ENCODE peak calls at places on chromosomes 7 and 10, in five cellular contexts. G is aorta, I is adrenal gland, W is PC-3, F is neuronal stem cell. A is an unnamed sample.

GRCh38 chr7:151141281-151141854 is 26.1 kb downstream of the GBX1 start:
- DNase-seq in G (no peak), I (peak; percentile 43), W (no peak), F (no peak), A (no peak)

GRCh38 chr10:97250952-97251351 is 41.5 kb downstream of the ARHGAP19 start:
- DNase-seq in G (no peak), I (no peak), W (no peak), F (no peak), A (no peak)

GRCh38 chr7:32204361-32205018 is 134.3 kb upstream of the PDE1C start:
- DNase-seq in G (peak; percentile 71), I (peak; percentile 87), W (peak; percentile 96), F (peak; percentile 54), A (no peak)

GRCh38 chr7:115779561-115779960 is 251.0 kb downstream of the TFEC start:
- DNase-seq in G (no peak), I (no peak), W (no peak), F (no peak), A (no peak)

GRCh38 chr7:50562126-50562525 is 3.1 kb downstream of the DDC start:
- DNase-seq in G (no peak), I (no peak), W (no peak), F (no peak), A (no peak)

GRCh38 chr7:92809397-92810241 is 26.8 kb downstream of the CDK6 start:
- DNase-seq in G (peak; percentile 58), I (peak; percentile 94), W (peak; percentile 89), F (no peak), A (peak; percentile 20)

GRCh38 chr10:59337254-59337653 is 25.1 kb downstream of the FAM13C start:
- DNase-seq in G (no peak), I (peak; percentile 86), W (no peak), F (no peak), A (no peak)

GRCh38 chr10:113287592-113287991 is 265.3 kb upstream of the HABP2 start:
- DNase-seq in G (no peak), I (no peak), W (no peak), F (no peak), A (no peak)

GRCh38 chr7:33220231-33220630 is 90.9 kb downstream of the BBS9 start:
- DNase-seq in G (no peak), I (no peak), W (no peak), F (no peak), A (no peak)

GRCh38 chr7:80088705-80089104 is 45.9 kb upstream of the GNAI1 start:
- DNase-seq in G (no peak), I (no peak), W (no peak), F (no peak), A (no peak)

GRCh38 chr7:131008840-131009651 is 275.0 kb upstream of the KLF14 start:
- DNase-seq in G (no peak), I (no peak), W (peak; percentile 61), F (no peak), A (no peak)

GRCh38 chr10:122018951-122019413 is 30.0 kb downstream of the TACC2 start:
- DNase-seq in G (no peak), I (no peak), W (peak; percentile 50), F (no peak), A (no peak)

DNA sequence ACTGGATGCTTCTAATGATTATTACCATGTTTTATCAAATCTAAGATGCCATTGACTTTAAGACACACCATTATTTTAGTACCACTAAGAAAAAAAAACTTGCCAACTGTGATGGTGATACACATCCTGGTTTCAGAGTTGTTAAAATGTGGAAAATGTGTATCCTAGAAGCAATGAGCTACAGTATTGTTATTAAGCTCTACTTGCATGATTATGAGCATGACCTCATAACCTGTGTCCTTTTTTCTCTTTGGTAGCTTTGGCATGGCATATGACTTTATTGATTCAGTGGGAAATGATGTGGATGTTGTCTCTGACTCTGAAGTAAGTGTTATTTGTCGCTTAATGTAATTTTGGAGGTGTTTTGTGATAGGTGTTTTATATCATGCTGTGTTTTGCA is 3.3 kb downstream of the EDRF1 start:
- DNase-seq in G (no peak), I (no peak), W (no peak), F (no peak), A (no peak)
- H3K36me3 ChIP-seq in G (peaks cover 9% of the 10 kb centered on the region), I (no peaks in the 10 kb centered on the region), W (peaks cover 60% of the 10 kb centered on the region), F (peaks cover 73% of the 10 kb centered on the region), A (peaks cover 51% of the 10 kb centered on the region)

DNA sequence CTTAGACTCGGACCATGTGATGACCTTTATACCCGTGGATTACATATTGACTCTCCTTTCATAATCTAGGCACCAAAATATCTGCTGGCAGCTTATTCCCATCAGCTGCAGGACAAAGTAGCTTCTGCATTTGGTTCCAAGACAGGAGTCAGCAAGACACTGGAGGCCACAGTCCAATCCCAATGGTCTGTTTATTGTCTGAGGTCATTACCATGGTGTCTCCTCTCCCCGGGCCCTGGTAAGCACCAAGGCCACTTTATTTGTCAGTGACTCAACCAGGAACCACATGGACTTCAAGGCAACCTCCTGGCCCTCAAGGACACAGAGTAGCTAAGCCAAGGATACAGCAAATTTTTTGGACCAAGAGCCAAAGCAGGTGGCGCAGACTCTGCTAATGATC is 36.1 kb downstream of the KCNMA1 start:
- DNase-seq in G (no peak), I (peak; percentile 73), W (peak; percentile 40), F (no peak), A (no peak)
- H3K27ac ChIP-seq in G (no peak overlapping the region), I (no peak overlapping the region), W (no peak overlapping the region), F (no peak overlapping the region), A (no peak overlapping the region)

GRCh38 chr7:105032553-105033214 is 18.7 kb downstream of the KMT2E start:
- DNase-seq in G (no peak), I (no peak), W (no peak), F (no peak), A (no peak)

GRCh38 chr7:105035349-105035748 is 21.3 kb downstream of the KMT2E start:
- DNase-seq in G (no peak), I (no peak), W (no peak), F (no peak), A (no peak)

GRCh38 chr7:105037319-105037718 is 23.3 kb downstream of the KMT2E start:
- DNase-seq in G (no peak), I (no peak), W (no peak), F (no peak), A (no peak)

GRCh38 chr7:105036217-105037168 is 22.5 kb downstream of the KMT2E start:
- DNase-seq in G (no peak), I (no peak), W (no peak), F (no peak), A (no peak)
- H3K36me3 ChIP-seq in G (no peaks in the 10 kb centered on the region), I (no peaks in the 10 kb centered on the region), W (peaks cover 4% of the 10 kb centered on the region), F (peaks cover 67% of the 10 kb centered on the region), A (no peaks in the 10 kb centered on the region)

DNA sequence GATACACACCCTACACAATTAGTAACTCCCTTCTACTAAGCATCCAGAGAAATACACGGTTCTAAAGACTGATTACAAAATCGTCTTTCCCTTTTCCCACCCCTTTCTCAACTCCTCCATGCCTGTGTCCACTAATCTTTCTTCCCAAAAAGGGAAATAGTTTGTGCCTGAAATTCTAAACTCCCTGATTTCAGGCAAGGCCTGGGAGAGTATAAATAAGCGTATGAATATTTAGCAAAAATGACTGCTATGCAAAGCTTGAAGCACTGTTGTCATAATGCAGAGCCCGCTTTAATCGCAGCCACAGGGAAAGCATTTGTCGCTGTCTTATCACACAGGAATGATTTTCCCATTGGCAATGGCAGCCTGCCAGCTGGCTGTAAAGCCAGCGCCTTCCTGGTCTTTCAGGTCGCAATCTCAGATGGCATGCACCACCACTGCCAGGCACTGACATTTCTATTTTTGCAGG is 142.9 kb upstream of the PCGF5 start:
- DNase-seq in G (peak; percentile 92), I (peak; percentile 94), W (peak; percentile 19), F (no peak), A (no peak)
- H3K27ac ChIP-seq in G (peak overlapping the region; percentile 96), I (peak overlapping the region; percentile 23), W (no peak overlapping the region), F (no peak overlapping the region), A (no peak overlapping the region)

DNA sequence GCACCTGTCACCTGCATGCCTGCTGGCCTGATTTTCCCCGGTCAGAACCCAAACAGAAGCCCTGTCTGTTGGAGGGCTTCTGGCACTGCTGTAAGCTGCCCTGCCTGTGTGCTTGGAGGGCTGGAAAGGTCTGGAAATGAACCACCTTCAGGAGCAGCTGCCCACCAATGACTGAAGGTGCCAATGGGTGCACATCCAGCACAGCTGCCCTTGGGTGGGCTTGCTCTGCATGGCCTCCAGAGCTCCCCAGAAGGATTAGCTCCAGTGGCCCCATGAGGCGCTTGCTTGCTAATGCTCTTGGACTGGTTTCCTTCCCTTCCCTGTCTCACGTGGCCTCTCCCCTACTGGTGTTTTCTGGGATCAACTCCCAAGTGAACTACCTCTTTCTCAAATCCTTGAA is 43.2 kb downstream of the WDFY4 start:
- DNase-seq in G (no peak), I (no peak), W (no peak), F (no peak), A (no peak)
- H3K36me3 ChIP-seq in G (no peaks in the 10 kb centered on the region), I (no peaks in the 10 kb centered on the region), W (no peaks in the 10 kb centered on the region), F (no peaks in the 10 kb centered on the region), A (no peaks in the 10 kb centered on the region)

GRCh38 chr10:34405611-34406462 is 409.3 kb downstream of the PARD3 start:
- DNase-seq in G (no peak), I (no peak), W (peak; percentile 98), F (no peak), A (no peak)

GRCh38 chr10:34406463-34407138 is 408.5 kb downstream of the PARD3 start:
- DNase-seq in G (no peak), I (no peak), W (no peak), F (no peak), A (no peak)

GRCh38 chr10:34413214-34413613 is 401.9 kb downstream of the PARD3 start:
- DNase-seq in G (no peak), I (no peak), W (no peak), F (no peak), A (no peak)

GRCh38 chr10:34403512-34403911 is 411.6 kb downstream of the PARD3 start:
- DNase-seq in G (no peak), I (no peak), W (no peak), F (no peak), A (no peak)

GRCh38 chr10:34407227-34407626 is 407.9 kb downstream of the PARD3 start:
- DNase-seq in G (no peak), I (no peak), W (no peak), F (no peak), A (no peak)
- H3K27ac ChIP-seq in G (no peak overlapping the region), I (no peak overlapping the region), W (no peak overlapping the region), F (no peak overlapping the region), A (no peak overlapping the region)